ENCODE peak calls at places on chromosomes 13 and 19, in eight cellular contexts. Q is cardiac muscle cell, R is WTC11, L is HFF-Myc, N is astrocyte of the spinal cord, J is omental fat pad, P is adrenal gland, O is nephron progenitor cell. A is an unnamed sample.

GRCh38 chr19:3687774-3688706 is 12.2 kb downstream of the PIP5K1C start:
- DNase-seq in L (no peak), O (peak; percentile 41), R (peak; percentile 65), Q (no peak), N (no peak), P (peak; percentile 20), J (no peak), A (peak; percentile 80)

GRCh38 chr13:111429064-111429558 is 108.7 kb downstream of the TEX29 start:
- DNase-seq in N (peak; percentile 1), O (peak; percentile 70), Q (peak; percentile 17), J (no peak), L (peak; percentile 17), R (peak; percentile 72), P (peak; percentile 59), A (peak; percentile 63)

GRCh38 chr13:85729296-85729695 is 69.9 kb downstream of the SLITRK6 start:
- DNase-seq in R (no peak), J (no peak), P (no peak), O (no peak), Q (peak; percentile 57), N (peak; percentile 28), L (no peak), A (no peak)

GRCh38 chr19:4814625-4815425 is 16.7 kb downstream of the TICAM1 start:
- DNase-seq in J (no peak), Q (no peak), L (peak; percentile 74), R (no peak), O (no peak), P (no peak), N (peak; percentile 26), A (no peak)

GRCh38 chr19:45428385-45429231 is 4.9 kb upstream of the ERCC1 start:
- DNase-seq in P (no peak), O (peak; percentile 73), J (no peak), Q (peak; percentile 59), N (peak; percentile 64), L (no peak), R (peak; percentile 78), A (peak; percentile 68)

GRCh38 chr13:21445759-21446158 is 13.3 kb downstream of the ZDHHC20 start:
- DNase-seq in P (no peak), R (no peak), L (no peak), J (no peak), N (no peak), O (no peak), Q (no peak), A (no peak)

GRCh38 chr13:39350461-39350881 is 252.5 kb downstream of the LHFPL6 start:
- DNase-seq in N (no peak), Q (peak; percentile 25), O (no peak), P (no peak), R (peak; percentile 16), J (no peak), L (no peak), A (no peak)

GRCh38 chr13:79917628-79918027 is 423.3 kb downstream of the SPRY2 start:
- DNase-seq in O (no peak), Q (no peak), P (no peak), N (no peak), J (no peak), R (no peak), L (no peak), A (no peak)

GRCh38 chr13:53150568-53150967 is 122.0 kb downstream of the OLFM4 start:
- DNase-seq in P (no peak), J (no peak), R (no peak), O (no peak), L (no peak), Q (no peak), N (no peak), A (no peak)

GRCh38 chr13:72104656-72105180 is 237.7 kb upstream of the DACH1 start:
- DNase-seq in L (no peak), Q (peak; percentile 1), O (no peak), R (no peak), P (no peak), J (no peak), N (peak; percentile 16), A (no peak)

GRCh38 chr19:48680436-48681126 is 7.8 kb upstream of the NTN5 start:
- DNase-seq in R (no peak), O (no peak), Q (no peak), L (no peak), J (no peak), N (no peak), P (no peak), A (no peak)

GRCh38 chr13:99800004-99800403 is 171.6 kb downstream of the ZIC5 start:
- DNase-seq in L (no peak), R (no peak), P (no peak), J (no peak), O (no peak), N (no peak), Q (no peak), A (no peak)

GRCh38 chr13:20125129-20125782 is 35.6 kb downstream of the GJA3 start:
- DNase-seq in N (peak; percentile 65), L (no peak), R (no peak), Q (peak; percentile 75), P (peak; percentile 50), J (no peak), O (no peak), A (no peak)

GRCh38 chr19:17035842-17036424 is 9.3 kb upstream of the CPAMD8 start:
- DNase-seq in P (peak; percentile 48), N (no peak), J (no peak), L (no peak), R (no peak), O (no peak), Q (no peak), A (no peak)

GRCh38 chr13:42684226-42684625 is 97.2 kb upstream of the FAM216B start:
- DNase-seq in P (no peak), N (no peak), L (no peak), J (no peak), R (no peak), O (no peak), Q (no peak), A (no peak)

GRCh38 chr19:58380736-58381459 is at the start of gene ZNF837:
- DNase-seq in N (peak; percentile 100), L (peak; percentile 100), P (peak; percentile 99), Q (peak; percentile 100), J (peak; percentile 82), R (peak; percentile 99), O (peak; percentile 95), A (peak; percentile 97)
- TF ChIP-seq CTCF in N (no peak), L (no peak), P (peak; percentile 27), Q (no peak), J (no peak), R (no peak), O (no peak), A (no peak)

GRCh38 chr19:2329162-2329505 is 650 bp downstream of the SPPL2B start:
- DNase-seq in N (no peak), L (no peak), Q (no peak), P (no peak), J (no peak), R (no peak), O (no peak), A (no peak)

GRCh38 chr19:2329528-2329927 is 1.0 kb downstream of the SPPL2B start:
- DNase-seq in O (no peak), J (no peak), R (no peak), L (no peak), N (no peak), P (no peak), Q (no peak), A (no peak)

GRCh38 chr19:2331601-2332246 is 3.2 kb downstream of the SPPL2B start:
- DNase-seq in L (no peak), Q (no peak), J (no peak), O (no peak), P (no peak), R (no peak), N (no peak), A (no peak)

GRCh38 chr19:2330255-2330631 is 1.8 kb downstream of the SPPL2B start:
- DNase-seq in R (no peak), Q (no peak), L (no peak), N (no peak), P (no peak), O (no peak), J (no peak), A (no peak)

GRCh38 chr19:2330632-2331284 is 2.3 kb downstream of the SPPL2B start:
- DNase-seq in R (no peak), J (no peak), P (no peak), O (peak; percentile 54), L (no peak), Q (no peak), N (no peak), A (no peak)
- TF ChIP-seq CTCF in R (no peak), J (no peak), P (no peak), O (no peak), L (no peak), Q (no peak), N (no peak), A (no peak)

GRCh38 chr19:23822735-23823134 is 64.0 kb upstream of the ZNF681 start:
- DNase-seq in R (no peak), O (no peak), J (no peak), L (no peak), P (no peak), N (no peak), Q (no peak), A (no peak)

GRCh38 chr19:23823952-23824389 is 65.3 kb upstream of the ZNF681 start:
- DNase-seq in L (no peak), Q (peak; percentile 1), R (peak; percentile 50), O (no peak), J (no peak), P (no peak), N (no peak), A (no peak)
- TF ChIP-seq CTCF in L (peak; percentile 17), Q (no peak), R (peak; percentile 46), O (no peak), J (no peak), P (peak; percentile 22), N (no peak), A (peak; percentile 30)

GRCh38 chr13:113731192-113732175 is 27.5 kb upstream of the TMEM255B start:
- DNase-seq in J (no peak), O (no peak), L (no peak), Q (no peak), R (no peak), P (no peak), N (no peak), A (no peak)
- TF ChIP-seq CTCF in J (no peak), O (no peak), L (no peak), Q (no peak), R (no peak), P (no peak), N (no peak), A (no peak)

GRCh38 chr13:31105856-31106255 is 55.8 kb downstream of the HSPH1 start:
- DNase-seq in N (no peak), Q (no peak), O (no peak), L (no peak), R (no peak), J (no peak), P (no peak), A (no peak)

GRCh38 chr13:31107109-31107508 is 54.6 kb downstream of the HSPH1 start:
- DNase-seq in N (no peak), L (no peak), O (no peak), Q (no peak), P (no peak), R (no peak), J (no peak), A (no peak)

GRCh38 chr13:31100721-31101120 is 61.0 kb downstream of the HSPH1 start:
- DNase-seq in L (no peak), J (no peak), Q (no peak), O (no peak), N (no peak), R (no peak), P (no peak), A (no peak)

GRCh38 chr13:31101511-31102170 is 60.1 kb downstream of the HSPH1 start:
- DNase-seq in L (no peak), P (no peak), N (no peak), R (no peak), O (no peak), Q (peak; percentile 10), J (no peak), A (no peak)

GRCh38 chr13:31105020-31105800 is 56.5 kb downstream of the HSPH1 start:
- DNase-seq in Q (peak; percentile 54), O (no peak), R (no peak), L (no peak), N (no peak), P (peak; percentile 25), J (no peak), A (no peak)
- TF ChIP-seq CTCF in Q (no peak), O (no peak), R (no peak), L (no peak), N (no peak), P (no peak), J (no peak), A (no peak)

A was measured in GM13977.